ENCODE peak calls at places on chromosomes 4 and X, in four cellular contexts. One of them, this sample, is unnamed. For H3K36me3, the result is how much of the 10 kb centered on the place peaks cover.

GRCh38 chr4:101367201-101367600 is 19.9 kb upstream of the PPP3CA start:
- DNase-seq in breast epithelium: no peak
- DNase-seq in OCI-LY7: no peak
- DNase-seq in sigmoid colon: no peak
- DNase-seq in this sample: no peak

GRCh38 chr4:71268156-71268555 is 70.7 kb upstream of the SLC4A4 start:
- DNase-seq in OCI-LY7: no peak
- DNase-seq in sigmoid colon: no peak
- DNase-seq in breast epithelium: no peak
- DNase-seq in this sample: no peak

GRCh38 chrX:124540474-124540873 is 194.1 kb downstream of the SH2D1A start:
- DNase-seq in OCI-LY7: no peak
- DNase-seq in breast epithelium: no peak
- DNase-seq in sigmoid colon: no peak
- DNase-seq in this sample: no peak

GRCh38 chr4:90537491-90537890 is 410.3 kb downstream of the CCSER1 start:
- DNase-seq in sigmoid colon: no peak
- DNase-seq in OCI-LY7: no peak
- DNase-seq in breast epithelium: no peak
- DNase-seq in this sample: no peak

GRCh38 chr4:158581161-158581560 is 59.5 kb downstream of the RXFP1 start:
- DNase-seq in OCI-LY7: no peak
- DNase-seq in sigmoid colon: no peak
- DNase-seq in breast epithelium: no peak
- DNase-seq in this sample: no peak

GRCh38 chr4:104395219-104395618 is 99.5 kb downstream of the CXXC4 start:
- DNase-seq in sigmoid colon: no peak
- DNase-seq in breast epithelium: no peak
- DNase-seq in OCI-LY7: no peak
- DNase-seq in this sample: no peak

GRCh38 chr4:138236035-138236434 is 6.1 kb downstream of the SLC7A11 start:
- DNase-seq in breast epithelium: no peak
- DNase-seq in OCI-LY7: no peak
- DNase-seq in sigmoid colon: no peak
- DNase-seq in this sample: no peak

GRCh38 chr4:141283152-141283551 is 62.5 kb downstream of the ZNF330 start:
- DNase-seq in OCI-LY7: no peak
- DNase-seq in breast epithelium: no peak
- DNase-seq in sigmoid colon: no peak
- DNase-seq in this sample: no peak

DNA sequence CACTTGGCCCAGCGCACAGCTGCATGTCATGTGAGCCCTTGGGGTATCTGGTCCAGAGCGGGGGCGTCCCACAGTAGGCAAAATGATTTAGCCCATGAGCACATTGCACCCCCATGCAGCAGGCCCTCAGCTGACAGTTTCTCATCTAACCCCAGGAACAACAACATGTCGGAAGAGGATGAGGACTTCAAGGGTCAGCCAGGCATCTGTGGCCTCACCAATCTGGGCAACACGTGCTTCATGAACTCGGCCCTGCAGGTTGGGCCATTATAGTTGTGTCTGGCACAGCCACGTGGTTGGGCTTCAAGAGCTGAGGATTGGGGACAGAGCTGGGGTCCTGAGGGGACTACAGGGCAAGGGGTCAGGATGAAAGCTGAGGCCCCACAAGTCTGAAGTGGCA is 7.8 kb downstream of the USP11 start:
- DNase-seq in breast epithelium: no peak
- DNase-seq in sigmoid colon: peak
- DNase-seq in OCI-LY7: no peak
- DNase-seq in this sample: no peak
- H3K36me3 ChIP-seq in breast epithelium: under half
- H3K36me3 ChIP-seq in sigmoid colon: under half
- H3K36me3 ChIP-seq in OCI-LY7: under half
- H3K36me3 ChIP-seq in this sample: half or more

GRCh38 chr4:188139141-188139540 is at the start of gene TRIML1:
- DNase-seq in OCI-LY7: no peak
- DNase-seq in breast epithelium: no peak
- DNase-seq in sigmoid colon: no peak
- DNase-seq in this sample: no peak
- H3K27ac ChIP-seq in OCI-LY7: no peak
- H3K27ac ChIP-seq in breast epithelium: no peak
- H3K27ac ChIP-seq in sigmoid colon: no peak
- H3K27ac ChIP-seq in this sample: no peak

GRCh38 chr4:48986654-48987164 is 634 bp downstream of the CWH43 start:
- DNase-seq in OCI-LY7: no peak
- DNase-seq in sigmoid colon: no peak
- DNase-seq in breast epithelium: no peak
- DNase-seq in this sample: no peak

GRCh38 chr4:48989461-48990203 is 3.6 kb downstream of the CWH43 start:
- DNase-seq in OCI-LY7: no peak
- DNase-seq in breast epithelium: no peak
- DNase-seq in sigmoid colon: no peak
- DNase-seq in this sample: no peak

GRCh38 chr4:48991357-48991756 is 5.3 kb downstream of the CWH43 start:
- DNase-seq in breast epithelium: no peak
- DNase-seq in sigmoid colon: no peak
- DNase-seq in OCI-LY7: no peak
- DNase-seq in this sample: no peak

GRCh38 chr4:48985602-48985975 is 486 bp upstream of the CWH43 start:
- DNase-seq in sigmoid colon: no peak
- DNase-seq in breast epithelium: no peak
- DNase-seq in OCI-LY7: no peak
- DNase-seq in this sample: no peak

DNA sequence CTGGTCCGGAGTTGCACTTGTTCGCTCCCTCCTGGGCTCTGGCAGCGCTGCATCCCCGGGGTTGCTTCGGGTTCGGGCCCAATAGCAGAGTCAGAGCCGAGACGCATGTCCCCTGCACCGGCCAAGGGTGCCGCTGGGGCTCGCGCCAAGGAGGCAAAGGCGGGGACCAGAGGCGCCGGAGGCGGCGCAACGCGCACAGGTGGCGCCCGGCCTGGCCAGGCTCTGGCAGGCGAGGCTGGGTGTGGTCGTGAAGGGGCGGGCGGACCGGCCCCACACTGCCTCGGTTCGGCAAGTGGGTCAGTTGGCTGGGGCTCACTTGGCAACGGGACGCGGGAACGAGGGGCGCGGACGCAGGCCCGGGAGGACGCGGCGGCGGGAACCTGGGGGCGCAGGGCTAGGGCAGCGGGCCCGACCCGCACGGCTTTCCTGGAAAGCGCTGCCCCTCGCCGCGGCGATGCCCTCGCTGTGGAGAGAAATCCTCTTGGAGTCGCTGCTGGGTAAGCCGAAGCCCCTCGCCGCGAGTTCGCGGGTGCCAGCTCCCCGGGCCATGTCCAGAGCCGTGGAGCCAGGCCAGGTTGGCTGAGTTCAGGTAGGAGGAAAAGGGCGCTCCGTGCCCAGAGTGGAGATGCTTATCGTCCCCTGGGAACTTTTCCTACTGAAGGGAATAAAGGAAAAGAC is at the start of gene CWH43:
- DNase-seq in sigmoid colon: no peak
- DNase-seq in OCI-LY7: no peak
- DNase-seq in breast epithelium: no peak
- DNase-seq in this sample: no peak
- TF ChIP-seq CTCF in sigmoid colon: no peak
- TF ChIP-seq CTCF in OCI-LY7: no peak
- TF ChIP-seq CTCF in breast epithelium: no peak
- TF ChIP-seq CTCF in this sample: no peak

GRCh38 chr4:168917150-168917779 is 92.8 kb downstream of the CBR4 start:
- DNase-seq in breast epithelium: no peak
- DNase-seq in OCI-LY7: peak
- DNase-seq in sigmoid colon: no peak
- DNase-seq in this sample: no peak
- H3K36me3 ChIP-seq in breast epithelium: under half
- H3K36me3 ChIP-seq in OCI-LY7: under half
- H3K36me3 ChIP-seq in sigmoid colon: under half
- H3K36me3 ChIP-seq in this sample: half or more

DNA sequence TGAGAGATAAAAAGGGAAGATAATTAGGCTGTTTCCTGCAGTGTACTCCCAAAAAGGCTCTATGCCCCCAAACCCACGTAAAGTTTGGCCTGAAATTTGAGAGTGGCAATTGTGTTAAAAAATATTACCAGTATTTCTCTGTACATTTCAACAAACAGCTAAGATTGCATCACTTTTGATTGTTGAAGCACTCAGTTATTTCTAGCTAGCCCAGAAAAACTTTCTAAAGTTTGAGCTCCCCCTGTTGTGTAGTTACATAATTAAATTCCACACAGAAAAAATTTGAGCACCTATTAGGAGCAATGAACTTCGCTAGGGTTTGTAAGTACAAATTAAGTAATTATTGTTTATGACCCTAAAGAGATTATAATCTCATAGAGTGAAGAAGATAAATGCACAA is 109.4 kb downstream of the DLG3 start:
- DNase-seq in breast epithelium: no peak
- DNase-seq in OCI-LY7: no peak
- DNase-seq in sigmoid colon: no peak
- DNase-seq in this sample: no peak
- H3K27ac ChIP-seq in breast epithelium: no peak
- H3K27ac ChIP-seq in OCI-LY7: no peak
- H3K27ac ChIP-seq in sigmoid colon: no peak
- H3K27ac ChIP-seq in this sample: no peak

GRCh38 chrX:74420194-74421035 is 878 bp upstream of the SLC16A2 start:
- DNase-seq in OCI-LY7: no peak
- DNase-seq in sigmoid colon: peak
- DNase-seq in breast epithelium: peak
- DNase-seq in this sample: peak
- TF ChIP-seq CTCF in OCI-LY7: no peak
- TF ChIP-seq CTCF in sigmoid colon: no peak
- TF ChIP-seq CTCF in breast epithelium: no peak
- TF ChIP-seq CTCF in this sample: no peak

DNA sequence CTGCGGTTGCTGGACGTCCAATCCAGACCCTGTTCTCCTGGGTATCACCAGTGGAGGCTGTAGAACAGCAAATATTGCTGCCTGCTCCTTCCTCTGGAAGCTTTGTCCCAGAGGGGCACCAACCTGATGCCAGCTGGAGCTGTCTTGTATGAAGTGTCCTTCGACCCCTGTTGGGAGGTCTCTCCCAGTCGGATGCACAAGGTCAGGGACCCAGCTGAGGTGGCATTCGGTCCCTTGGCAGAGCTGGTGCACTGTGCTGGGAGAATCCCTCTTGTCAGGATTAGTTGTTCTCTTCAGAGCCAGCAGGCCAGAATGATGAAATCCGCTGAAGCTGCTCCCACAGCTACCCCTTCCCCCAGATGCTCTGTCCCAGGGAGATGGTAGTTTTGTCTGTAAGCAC is 110.3 kb upstream of the ZXDB start:
- DNase-seq in OCI-LY7: no peak
- DNase-seq in sigmoid colon: no peak
- DNase-seq in breast epithelium: no peak
- DNase-seq in this sample: no peak
- H3K36me3 ChIP-seq in OCI-LY7: under half
- H3K36me3 ChIP-seq in sigmoid colon: under half
- H3K36me3 ChIP-seq in breast epithelium: under half
- H3K36me3 ChIP-seq in this sample: under half

GRCh38 chr4:176794151-176794550 is 1.4 kb upstream of the VEGFC start:
- DNase-seq in breast epithelium: no peak
- DNase-seq in sigmoid colon: no peak
- DNase-seq in OCI-LY7: no peak
- DNase-seq in this sample: no peak
- H3K27ac ChIP-seq in breast epithelium: peak
- H3K27ac ChIP-seq in sigmoid colon: peak
- H3K27ac ChIP-seq in OCI-LY7: no peak
- H3K27ac ChIP-seq in this sample: no peak

DNA sequence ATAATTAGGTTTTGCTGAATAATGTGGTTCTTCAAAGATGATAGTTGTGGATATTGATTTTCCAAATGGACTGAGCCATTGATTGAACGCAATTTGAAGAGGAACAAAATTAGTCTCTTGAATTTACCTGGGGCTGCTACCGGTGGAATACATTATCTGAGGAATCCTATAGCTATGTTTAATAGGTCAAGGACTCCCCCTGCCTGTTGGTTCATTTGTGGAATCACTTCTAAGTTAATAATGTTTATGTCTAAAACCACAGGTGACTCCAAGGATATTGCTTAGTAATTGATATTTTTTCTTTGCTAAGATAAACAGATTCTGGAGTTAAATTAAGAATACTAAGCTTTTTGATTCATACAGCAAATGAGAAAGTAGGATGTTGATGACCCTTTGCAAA is 576.0 kb upstream of the PABPC4L start:
- DNase-seq in OCI-LY7: no peak
- DNase-seq in sigmoid colon: no peak
- DNase-seq in breast epithelium: no peak
- DNase-seq in this sample: no peak
- TF ChIP-seq CTCF in OCI-LY7: no peak
- TF ChIP-seq CTCF in sigmoid colon: no peak
- TF ChIP-seq CTCF in breast epithelium: no peak
- TF ChIP-seq CTCF in this sample: peak

GRCh38 chr4:51866835-51867234 is 23.9 kb downstream of the DCUN1D4 start:
- DNase-seq in sigmoid colon: peak
- DNase-seq in OCI-LY7: no peak
- DNase-seq in breast epithelium: no peak
- DNase-seq in this sample: no peak
- H3K36me3 ChIP-seq in sigmoid colon: under half
- H3K36me3 ChIP-seq in OCI-LY7: under half
- H3K36me3 ChIP-seq in breast epithelium: under half
- H3K36me3 ChIP-seq in this sample: under half

This sample was measured in ascending aorta.